ENCODE peak calls at places on chromosomes 16 and 17, in nine cellular contexts. C is NCI-H510A; F is stimulated activated CD4-positive, alpha-beta T cell treated with anti-CD3 and anti-CD28 coated beads, Interleukin-12 subunit alpha, Interleukin-12 subunit beta, amount 100 ng/mL, for 4 hours; A is caudate nucleus; B is fibroblast of the conjunctiva; W is HT-29; V is AG20443; P is T-helper 17 cell; Y is activated gamma-delta T cell. Q is an unnamed sample.

GRCh38 chr16:17336501-17336900 is 134.3 kb downstream of the XYLT1 start:
- DNase-seq in B (no peak), A (no peak), W (no peak), P (no peak), Y (no peak), V (no peak), C (no peak), F (no peak), Q (no peak)

GRCh38 chr16:24539850-24540484 is 601 bp downstream of the RBBP6 start:
- DNase-seq in P (peak), Y (peak), V (peak), W (peak), F (peak), B (no peak), A (peak), C (no peak), Q (peak)

GRCh38 chr17:16450028-16450427 is 34.7 kb downstream of the TRPV2 start:
- DNase-seq in W (no peak), P (no peak), C (no peak), B (no peak), V (no peak), F (no peak), Y (no peak), A (no peak), Q (no peak)

GRCh38 chr17:31726980-31727427 is 132.0 kb downstream of the COPRS start:
- DNase-seq in W (no peak), Y (no peak), A (no peak), C (no peak), F (no peak), P (no peak), B (no peak), V (no peak), Q (no peak)

GRCh38 chr17:44916781-44917241 is 1.5 kb upstream of the GFAP start:
- DNase-seq in P (no peak), Y (no peak), C (no peak), B (peak), A (peak), V (peak), W (no peak), F (no peak), Q (no peak)

GRCh38 chr16:78227855-78228254 is 128.4 kb downstream of the WWOX start:
- DNase-seq in P (no peak), Y (no peak), W (no peak), V (no peak), A (no peak), F (no peak), C (no peak), B (no peak), Q (no peak)

GRCh38 chr17:82281502-82282238 is 8.2 kb upstream of the CSNK1D start:
- DNase-seq in B (no peak), C (no peak), W (peak), A (no peak), Y (no peak), V (no peak), P (no peak), F (peak), Q (no peak)

GRCh38 chr17:79658811-79659207 is 48.0 kb upstream of the RBFOX3 start:
- DNase-seq in V (peak), A (no peak), W (peak), P (no peak), F (no peak), Y (no peak), C (no peak), B (no peak), Q (peak)

GRCh38 chr16:3094289-3095027 is 4.6 kb downstream of the ZSCAN10 start:
- DNase-seq in V (peak), F (no peak), A (no peak), W (peak), B (peak), C (no peak), Y (no peak), P (peak), Q (no peak)

GRCh38 chr17:36869856-36870617 is 67.2 kb upstream of the LHX1 start:
- DNase-seq in Y (no peak), W (peak), C (no peak), P (no peak), A (no peak), B (no peak), F (no peak), V (no peak), Q (no peak)

GRCh38 chr16:22355487-22355908 is 18.9 kb downstream of the CDR2 start:
- DNase-seq in V (no peak), Y (no peak), P (no peak), C (no peak), F (no peak), W (no peak), A (no peak), B (no peak), Q (no peak)

GRCh38 chr16:80427800-80428199 is 113.0 kb upstream of the DYNLRB2 start:
- DNase-seq in P (no peak), C (no peak), Y (no peak), W (no peak), V (no peak), F (no peak), B (no peak), A (no peak), Q (no peak)

GRCh38 chr17:34542700-34543336 is 36.6 kb upstream of the TMEM132E start:
- DNase-seq in P (peak), C (no peak), Y (no peak), F (peak), W (peak), V (peak), B (no peak), A (no peak), Q (peak)

GRCh38 chr16:8924214-8924613 is 39.5 kb downstream of the USP7 start:
- DNase-seq in A (no peak), F (no peak), B (no peak), V (no peak), P (no peak), W (no peak), Y (no peak), C (no peak), Q (no peak)

GRCh38 chr17:76538281-76538931 is 897 bp upstream of the CYGB start:
- DNase-seq in W (no peak), V (no peak), B (no peak), F (no peak), Y (no peak), C (no peak), A (no peak), P (no peak), Q (no peak)

Q was measured in neural crest cell.